ENCODE peak calls at places on chromosome 15, in seven cellular contexts. One of them, this sample, is unnamed.

GRCh38 chr15:84716036-84716732 is at the start of gene SEC11A:
- DNase-seq in A549: peak; percentile 100
- DNase-seq in HepG2: peak; percentile 90
- DNase-seq in thyroid gland: peak; percentile 96
- DNase-seq in H54: peak; percentile 82
- DNase-seq in heart left ventricle: peak; percentile 98
- DNase-seq in GM12892: peak; percentile 92
- DNase-seq in this sample: peak; percentile 95

GRCh38 chr15:28952666-28953491 is 67.1 kb downstream of the APBA2 start:
- DNase-seq in A549: no peak
- DNase-seq in HepG2: no peak
- DNase-seq in thyroid gland: no peak
- DNase-seq in H54: no peak
- DNase-seq in heart left ventricle: no peak
- DNase-seq in GM12892: no peak
- DNase-seq in this sample: no peak

GRCh38 chr15:91271565-91272153 is 171.6 kb downstream of the SV2B start:
- DNase-seq in A549: peak; percentile 51
- DNase-seq in HepG2: peak; percentile 35
- DNase-seq in thyroid gland: peak; percentile 46
- DNase-seq in H54: no peak
- DNase-seq in heart left ventricle: no peak
- DNase-seq in GM12892: no peak
- DNase-seq in this sample: peak; percentile 39

GRCh38 chr15:66899555-66900350 is 165.6 kb upstream of the SMAD3 start:
- DNase-seq in A549: no peak
- DNase-seq in HepG2: no peak
- DNase-seq in thyroid gland: no peak
- DNase-seq in H54: no peak
- DNase-seq in heart left ventricle: no peak
- DNase-seq in GM12892: no peak
- DNase-seq in this sample: no peak

GRCh38 chr15:61598655-61599054 is 369.6 kb upstream of the RORA start:
- DNase-seq in A549: no peak
- DNase-seq in HepG2: no peak
- DNase-seq in thyroid gland: peak; percentile 54
- DNase-seq in H54: no peak
- DNase-seq in heart left ventricle: no peak
- DNase-seq in GM12892: no peak
- DNase-seq in this sample: no peak

GRCh38 chr15:61819386-61819785 is 240.9 kb downstream of the VPS13C start:
- DNase-seq in A549: no peak
- DNase-seq in HepG2: no peak
- DNase-seq in thyroid gland: no peak
- DNase-seq in H54: no peak
- DNase-seq in heart left ventricle: no peak
- DNase-seq in GM12892: no peak
- DNase-seq in this sample: no peak

GRCh38 chr15:92069308-92070244 is 216.1 kb downstream of the SLCO3A1 start:
- DNase-seq in A549: peak; percentile 89
- DNase-seq in HepG2: no peak
- DNase-seq in thyroid gland: no peak
- DNase-seq in H54: peak; percentile 55
- DNase-seq in heart left ventricle: no peak
- DNase-seq in GM12892: no peak
- DNase-seq in this sample: peak; percentile 17

GRCh38 chr15:48781002-48781401 is 29.9 kb downstream of the CEP152 start:
- DNase-seq in A549: no peak
- DNase-seq in HepG2: no peak
- DNase-seq in thyroid gland: no peak
- DNase-seq in H54: no peak
- DNase-seq in heart left ventricle: no peak
- DNase-seq in GM12892: no peak
- DNase-seq in this sample: no peak

GRCh38 chr15:45268135-45268534 is 16.1 kb downstream of the SLC28A2 start:
- DNase-seq in A549: no peak
- DNase-seq in HepG2: peak; percentile 30
- DNase-seq in thyroid gland: no peak
- DNase-seq in H54: no peak
- DNase-seq in heart left ventricle: no peak
- DNase-seq in GM12892: no peak
- DNase-seq in this sample: no peak

GRCh38 chr15:51223771-51224229 is 114.6 kb downstream of the CYP19A1 start:
- DNase-seq in A549: no peak
- DNase-seq in HepG2: no peak
- DNase-seq in thyroid gland: no peak
- DNase-seq in H54: peak; percentile 15
- DNase-seq in heart left ventricle: no peak
- DNase-seq in GM12892: no peak
- DNase-seq in this sample: peak; percentile 17

GRCh38 chr15:77748078-77749064 is 115.7 kb upstream of the LINGO1 start:
- DNase-seq in A549: peak; percentile 33
- DNase-seq in HepG2: peak; percentile 6
- DNase-seq in thyroid gland: no peak
- DNase-seq in H54: peak; percentile 15
- DNase-seq in heart left ventricle: no peak
- DNase-seq in GM12892: no peak
- DNase-seq in this sample: no peak

GRCh38 chr15:48370460-48370859 is 39.2 kb downstream of the DUT start:
- DNase-seq in A549: no peak
- DNase-seq in HepG2: no peak
- DNase-seq in thyroid gland: no peak
- DNase-seq in H54: no peak
- DNase-seq in heart left ventricle: no peak
- DNase-seq in GM12892: no peak
- DNase-seq in this sample: no peak

GRCh38 chr15:26910715-26911114 is 43.9 kb downstream of the GABRA5 start:
- DNase-seq in A549: no peak
- DNase-seq in HepG2: peak; percentile 5
- DNase-seq in thyroid gland: peak; percentile 27
- DNase-seq in H54: no peak
- DNase-seq in heart left ventricle: no peak
- DNase-seq in GM12892: no peak
- DNase-seq in this sample: no peak

GRCh38 chr15:66498501-66499386 is 1.2 kb upstream of the SNAPC5 start:
- DNase-seq in A549: no peak
- DNase-seq in HepG2: peak; percentile 15
- DNase-seq in thyroid gland: no peak
- DNase-seq in H54: no peak
- DNase-seq in heart left ventricle: no peak
- DNase-seq in GM12892: no peak
- DNase-seq in this sample: no peak

GRCh38 chr15:36589971-36590370 is 10.5 kb downstream of the CDIN1 start:
- DNase-seq in A549: no peak
- DNase-seq in HepG2: no peak
- DNase-seq in thyroid gland: no peak
- DNase-seq in H54: no peak
- DNase-seq in heart left ventricle: no peak
- DNase-seq in GM12892: no peak
- DNase-seq in this sample: no peak

GRCh38 chr15:27582741-27583400 is 516.2 kb downstream of the OCA2 start:
- DNase-seq in A549: no peak
- DNase-seq in HepG2: no peak
- DNase-seq in thyroid gland: no peak
- DNase-seq in H54: no peak
- DNase-seq in heart left ventricle: no peak
- DNase-seq in GM12892: no peak
- DNase-seq in this sample: no peak

GRCh38 chr15:58453931-58454793 is 22.4 kb downstream of the LIPC start:
- DNase-seq in A549: no peak
- DNase-seq in HepG2: no peak
- DNase-seq in thyroid gland: no peak
- DNase-seq in H54: no peak
- DNase-seq in heart left ventricle: no peak
- DNase-seq in GM12892: no peak
- DNase-seq in this sample: no peak

GRCh38 chr15:90873998-90874605 is 5.7 kb downstream of the FURIN start:
- DNase-seq in A549: no peak
- DNase-seq in HepG2: peak; percentile 97
- DNase-seq in thyroid gland: peak; percentile 85
- DNase-seq in H54: no peak
- DNase-seq in heart left ventricle: no peak
- DNase-seq in GM12892: no peak
- DNase-seq in this sample: no peak

GRCh38 chr15:100201376-100202280 is 140.1 kb downstream of the ADAMTS17 start:
- DNase-seq in A549: no peak
- DNase-seq in HepG2: no peak
- DNase-seq in thyroid gland: no peak
- DNase-seq in H54: no peak
- DNase-seq in heart left ventricle: no peak
- DNase-seq in GM12892: no peak
- DNase-seq in this sample: no peak

GRCh38 chr15:60583946-60584345 is 105.0 kb upstream of the ICE2 start:
- DNase-seq in A549: no peak
- DNase-seq in HepG2: peak; percentile 62
- DNase-seq in thyroid gland: no peak
- DNase-seq in H54: no peak
- DNase-seq in heart left ventricle: no peak
- DNase-seq in GM12892: no peak
- DNase-seq in this sample: no peak

GRCh38 chr15:81182031-81182745 is 14.5 kb upstream of the IL16 start:
- DNase-seq in A549: no peak
- DNase-seq in HepG2: no peak
- DNase-seq in thyroid gland: no peak
- DNase-seq in H54: no peak
- DNase-seq in heart left ventricle: no peak
- DNase-seq in GM12892: no peak
- DNase-seq in this sample: no peak

DNA sequence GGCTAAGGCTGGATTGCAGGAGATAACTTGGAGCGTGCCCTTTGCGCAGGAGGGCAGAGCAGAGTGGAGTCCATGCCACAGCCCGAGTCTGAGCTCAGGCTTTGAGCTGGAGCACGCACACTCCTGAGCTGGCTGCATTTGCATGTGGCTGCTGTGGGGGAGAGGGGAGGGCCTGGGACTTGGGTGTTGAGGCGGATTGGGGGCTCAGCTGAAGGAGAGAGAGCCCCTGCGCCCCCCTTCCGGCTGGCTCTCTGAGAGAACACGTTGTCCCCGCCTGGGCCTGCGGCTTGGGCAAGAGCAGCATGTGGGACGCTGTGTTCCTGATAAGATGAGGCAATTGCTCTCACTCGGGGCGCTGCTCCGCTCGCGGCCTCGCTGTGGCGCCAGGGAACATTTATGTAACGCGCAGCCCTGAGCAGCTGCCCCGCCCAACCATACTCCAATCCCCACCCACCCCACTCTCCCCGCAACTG is 39.1 kb downstream of the KLF13 start:
- DNase-seq in A549: no peak
- DNase-seq in HepG2: no peak
- DNase-seq in thyroid gland: peak; percentile 99
- DNase-seq in H54: no peak
- DNase-seq in heart left ventricle: peak; percentile 95
- DNase-seq in GM12892: peak; percentile 69
- DNase-seq in this sample: peak; percentile 96
- TF ChIP-seq POLR2A in A549: no peak
- TF ChIP-seq POLR2A in HepG2: no peak
- TF ChIP-seq POLR2A in thyroid gland: no peak
- TF ChIP-seq POLR2A in H54: no peak
- TF ChIP-seq POLR2A in heart left ventricle: no peak
- TF ChIP-seq POLR2A in GM12892: peak; percentile 48
- TF ChIP-seq POLR2A in this sample: no peak

DNA sequence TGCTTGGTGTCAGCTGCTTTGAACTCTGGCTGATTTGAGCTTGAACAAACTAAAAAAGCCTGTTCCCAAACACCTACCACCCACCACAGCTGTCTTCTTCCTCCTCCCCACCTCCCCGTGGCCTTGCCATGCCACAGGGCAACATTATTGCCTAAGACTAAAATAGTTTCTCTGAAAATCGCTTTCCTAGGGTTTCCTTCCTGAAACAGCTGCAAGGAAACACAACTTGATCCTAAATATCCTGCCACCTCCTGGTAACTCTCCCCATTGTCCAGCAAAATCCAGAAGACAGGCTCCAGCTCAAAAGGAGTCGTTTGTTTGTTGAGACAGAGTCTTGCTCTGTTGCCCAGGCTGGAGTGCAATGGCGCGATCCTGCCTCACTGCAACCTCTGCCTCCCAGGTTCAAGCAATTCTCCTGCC is 193.9 kb upstream of the TPM1 start:
- DNase-seq in A549: no peak
- DNase-seq in HepG2: peak; percentile 13
- DNase-seq in thyroid gland: no peak
- DNase-seq in H54: no peak
- DNase-seq in heart left ventricle: no peak
- DNase-seq in GM12892: no peak
- DNase-seq in this sample: no peak
- TF ChIP-seq POLR2A in A549: no peak
- TF ChIP-seq POLR2A in HepG2: no peak
- TF ChIP-seq POLR2A in thyroid gland: no peak
- TF ChIP-seq POLR2A in H54: no peak
- TF ChIP-seq POLR2A in heart left ventricle: no peak
- TF ChIP-seq POLR2A in GM12892: no peak
- TF ChIP-seq POLR2A in this sample: no peak

GRCh38 chr15:56733131-56734012 is at the start of gene ZNF280D:
- DNase-seq in A549: peak; percentile 85
- DNase-seq in HepG2: peak; percentile 57
- DNase-seq in thyroid gland: peak; percentile 91
- DNase-seq in H54: peak; percentile 53
- DNase-seq in heart left ventricle: peak; percentile 96
- DNase-seq in GM12892: peak; percentile 62
- DNase-seq in this sample: peak; percentile 82
- TF ChIP-seq POLR2A in A549: peak; percentile 61
- TF ChIP-seq POLR2A in HepG2: peak; percentile 61
- TF ChIP-seq POLR2A in thyroid gland: no peak
- TF ChIP-seq POLR2A in H54: peak; percentile 65
- TF ChIP-seq POLR2A in heart left ventricle: no peak
- TF ChIP-seq POLR2A in GM12892: peak; percentile 82
- TF ChIP-seq POLR2A in this sample: peak; percentile 65

GRCh38 chr15:56783857-56784661 is 50.8 kb upstream of the ZNF280D start:
- DNase-seq in A549: no peak
- DNase-seq in HepG2: no peak
- DNase-seq in thyroid gland: no peak
- DNase-seq in H54: no peak
- DNase-seq in heart left ventricle: no peak
- DNase-seq in GM12892: no peak
- DNase-seq in this sample: no peak
- TF ChIP-seq POLR2A in A549: no peak
- TF ChIP-seq POLR2A in HepG2: no peak
- TF ChIP-seq POLR2A in thyroid gland: no peak
- TF ChIP-seq POLR2A in H54: no peak
- TF ChIP-seq POLR2A in heart left ventricle: no peak
- TF ChIP-seq POLR2A in GM12892: no peak
- TF ChIP-seq POLR2A in this sample: no peak

DNA sequence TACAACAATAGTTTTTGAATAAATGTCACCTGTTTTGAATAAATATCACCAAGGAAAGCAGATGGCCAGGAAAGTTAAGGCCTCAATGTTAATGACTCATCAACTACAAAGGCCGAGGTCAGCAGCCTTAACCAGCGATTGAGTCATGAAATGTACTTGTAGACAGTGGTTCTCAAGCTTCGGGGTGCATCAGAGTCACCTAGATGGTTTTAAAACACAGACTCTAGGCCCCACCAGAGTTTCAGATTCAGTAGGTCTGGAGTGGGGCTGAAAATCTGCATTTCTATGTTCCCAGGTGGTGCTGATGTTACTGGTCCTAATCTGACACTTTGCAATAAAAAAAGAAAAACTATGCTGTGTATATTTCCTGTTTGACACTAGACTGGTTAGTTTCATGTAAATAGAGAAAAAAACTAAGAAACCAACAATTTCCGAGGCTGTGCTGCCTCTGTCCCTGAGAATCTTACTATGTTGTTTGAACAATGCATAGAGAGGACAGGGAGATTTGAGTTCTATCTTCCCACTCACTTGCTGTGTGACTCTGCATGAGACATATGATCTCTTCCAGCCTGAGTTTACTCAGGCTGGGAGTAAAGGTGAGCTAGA is 9.8 kb downstream of the RAB27A start:
- DNase-seq in A549: peak; percentile 23
- DNase-seq in HepG2: peak; percentile 62
- DNase-seq in thyroid gland: no peak
- DNase-seq in H54: no peak
- DNase-seq in heart left ventricle: no peak
- DNase-seq in GM12892: no peak
- DNase-seq in this sample: no peak
- TF ChIP-seq POLR2A in A549: no peak
- TF ChIP-seq POLR2A in HepG2: no peak
- TF ChIP-seq POLR2A in thyroid gland: no peak
- TF ChIP-seq POLR2A in H54: no peak
- TF ChIP-seq POLR2A in heart left ventricle: no peak
- TF ChIP-seq POLR2A in GM12892: peak; percentile 15
- TF ChIP-seq POLR2A in this sample: no peak

This sample was measured in gastrocnemius medialis.